ENCODE peak calls at places on chromosomes 2 and 18, in eight cellular contexts. T, E, J, Y, Z, U, N and A are unnamed samples.

GRCh38 chr2:65654496-65654895 is 222.1 kb upstream of the SPRED2 start:
- DNase-seq in T (no peak), E (no peak), J (no peak), Y (no peak), Z (no peak), U (no peak), N (no peak), A (no peak)

GRCh38 chr2:183409662-183410061 is 285.4 kb downstream of the NUP35 start:
- DNase-seq in T (no peak), E (no peak), J (no peak), Y (no peak), Z (no peak), U (peak; percentile 26), N (no peak), A (no peak)

GRCh38 chr2:216626168-216626874 is 6.9 kb upstream of the IGFBP2 start:
- DNase-seq in T (no peak), E (no peak), J (no peak), Y (no peak), Z (no peak), U (no peak), N (no peak), A (no peak)

GRCh38 chr18:28039078-28039477 is 137.9 kb downstream of the CDH2 start:
- DNase-seq in T (no peak), E (no peak), J (no peak), Y (no peak), Z (no peak), U (peak; percentile 28), N (no peak), A (no peak)

GRCh38 chr18:4870177-4870773 is 326.8 kb downstream of the AKAIN1 start:
- DNase-seq in T (no peak), E (no peak), J (no peak), Y (no peak), Z (no peak), U (peak; percentile 27), N (no peak), A (no peak)

GRCh38 chr2:55887351-55887750 is 36.2 kb downstream of the EFEMP1 start:
- DNase-seq in T (no peak), E (no peak), J (no peak), Y (no peak), Z (no peak), U (no peak), N (no peak), A (no peak)

GRCh38 chr2:189534854-189535253 is 45.7 kb downstream of the SLC40A1 start:
- DNase-seq in T (no peak), E (no peak), J (no peak), Y (no peak), Z (no peak), U (no peak), N (no peak), A (no peak)

GRCh38 chr2:216987176-216987809 is 127.4 kb upstream of the TNP1 start:
- DNase-seq in T (no peak), E (no peak), J (no peak), Y (no peak), Z (no peak), U (no peak), N (no peak), A (no peak)

GRCh38 chr18:56974141-56974540 is 172.7 kb upstream of the BOD1L2 start:
- DNase-seq in T (no peak), E (no peak), J (no peak), Y (no peak), Z (no peak), U (no peak), N (no peak), A (no peak)

GRCh38 chr2:238097988-238098853 is 1.9 kb upstream of the ESPNL start:
- DNase-seq in T (peak; percentile 65), E (peak; percentile 71), J (peak; percentile 20), Y (peak; percentile 53), Z (peak; percentile 89), U (peak; percentile 94), N (peak; percentile 90), A (peak; percentile 52)

GRCh38 chr2:237026981-237027711 is 58.5 kb upstream of the COPS8 start:
- DNase-seq in T (peak; percentile 41), E (peak; percentile 84), J (peak; percentile 14), Y (peak; percentile 83), Z (peak; percentile 71), U (peak; percentile 82), N (peak; percentile 29), A (no peak)

GRCh38 chr2:203892207-203892606 is 24.6 kb downstream of the CTLA4 start:
- DNase-seq in T (no peak), E (no peak), J (no peak), Y (no peak), Z (no peak), U (peak; percentile 48), N (no peak), A (no peak)

GRCh38 chr18:7568426-7568825 is 1.3 kb downstream of the PTPRM start:
- DNase-seq in T (no peak), E (peak; percentile 62), J (no peak), Y (peak; percentile 77), Z (peak; percentile 33), U (peak; percentile 74), N (no peak), A (no peak)

GRCh38 chr18:11587846-11588245 is 21.6 kb upstream of the SLC35G4 start:
- DNase-seq in T (no peak), E (no peak), J (no peak), Y (no peak), Z (no peak), U (no peak), N (no peak), A (no peak)

GRCh38 chr18:56869189-56869777 is 218.1 kb downstream of the WDR7 start:
- DNase-seq in T (peak; percentile 57), E (no peak), J (no peak), Y (peak; percentile 51), Z (no peak), U (peak; percentile 51), N (peak; percentile 55), A (peak; percentile 42)

GRCh38 chr2:184305105-184305504 is 293.2 kb upstream of the ZNF804A start:
- DNase-seq in T (no peak), E (no peak), J (no peak), Y (no peak), Z (no peak), U (no peak), N (no peak), A (no peak)

GRCh38 chr2:195575879-195576391 is 81.1 kb upstream of the SLC39A10 start:
- DNase-seq in T (peak; percentile 8), E (no peak), J (no peak), Y (peak; percentile 16), Z (no peak), U (peak; percentile 58), N (peak; percentile 24), A (no peak)

GRCh38 chr2:168185583-168186274 is 61.7 kb downstream of the STK39 start:
- DNase-seq in T (no peak), E (no peak), J (no peak), Y (peak; percentile 74), Z (no peak), U (peak; percentile 54), N (no peak), A (no peak)

GRCh38 chr2:38095079-38095478 is 19.1 kb upstream of the CYP1B1 start:
- DNase-seq in T (no peak), E (no peak), J (no peak), Y (no peak), Z (no peak), U (no peak), N (no peak), A (no peak)
- H3K27ac ChIP-seq in T (peak overlapping the region; percentile 95), E (no peak overlapping the region), J (no peak overlapping the region), Y (no peak overlapping the region), Z (no peak overlapping the region), U (no peak overlapping the region), N (no peak overlapping the region), A (peak overlapping the region; percentile 90)

GRCh38 chr2:130837811-130838565 is 1.3 kb downstream of the ARHGEF4 start:
- DNase-seq in T (no peak), E (no peak), J (no peak), Y (no peak), Z (no peak), U (no peak), N (no peak), A (no peak)
- H3K4me3 ChIP-seq in T (no peak overlapping the region), E (no peak overlapping the region), J (no peak overlapping the region), Y (peak overlapping the region; percentile 83), Z (no peak overlapping the region), U (no peak overlapping the region), N (peak overlapping the region; percentile 87), A (no peak overlapping the region)

GRCh38 chr18:44941519-44941918 is 260.8 kb downstream of the SETBP1 start:
- DNase-seq in T (no peak), E (no peak), J (no peak), Y (no peak), Z (no peak), U (no peak), N (no peak), A (no peak)

GRCh38 chr18:44936485-44936884 is 255.8 kb downstream of the SETBP1 start:
- DNase-seq in T (no peak), E (no peak), J (no peak), Y (no peak), Z (no peak), U (no peak), N (no peak), A (no peak)

GRCh38 chr18:44937985-44938384 is 257.3 kb downstream of the SETBP1 start:
- DNase-seq in T (no peak), E (no peak), J (no peak), Y (peak; percentile 9), Z (no peak), U (peak; percentile 74), N (no peak), A (no peak)

GRCh38 chr18:44938396-44939036 is 257.8 kb downstream of the SETBP1 start:
- DNase-seq in T (no peak), E (no peak), J (no peak), Y (peak; percentile 48), Z (peak; percentile 76), U (peak; percentile 92), N (no peak), A (no peak)

DNA sequence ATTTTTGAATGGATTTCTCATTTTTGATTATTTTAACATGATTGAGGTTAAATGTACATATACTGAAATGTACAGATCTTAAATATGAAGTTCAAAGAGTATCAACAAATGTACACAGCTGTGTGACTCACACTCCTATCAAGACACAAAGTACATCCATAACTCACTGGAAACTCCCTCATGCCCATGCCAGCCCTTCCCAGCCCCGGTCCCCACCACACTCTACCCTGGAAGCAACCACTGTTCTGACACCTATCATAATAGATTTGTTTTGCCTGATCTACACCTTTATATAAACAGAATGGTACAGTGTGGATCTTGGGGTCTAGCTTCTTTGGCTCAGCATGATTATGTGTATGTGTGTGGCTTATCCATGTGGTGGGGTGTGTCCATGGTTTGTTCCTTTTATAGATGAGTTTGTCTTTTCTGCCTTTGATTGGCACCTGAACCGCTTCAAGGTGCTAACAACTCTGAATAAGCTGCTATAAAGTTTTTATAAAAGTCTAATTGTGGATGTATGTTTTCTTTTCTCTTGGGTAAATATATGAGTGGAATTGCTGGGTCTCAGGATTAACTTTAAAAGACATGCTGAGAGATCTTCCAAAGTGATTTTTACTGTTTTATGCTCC is 258.5 kb downstream of the SETBP1 start:
- DNase-seq in T (no peak), E (no peak), J (no peak), Y (no peak), Z (peak; percentile 58), U (no peak), N (no peak), A (no peak)
- H3K27ac ChIP-seq in T (no peak overlapping the region), E (no peak overlapping the region), J (no peak overlapping the region), Y (peak overlapping the region; percentile 7), Z (no peak overlapping the region), U (peak overlapping the region; percentile 54), N (no peak overlapping the region), A (no peak overlapping the region)

GRCh38 chr2:101517753-101518152 is 42.8 kb upstream of the RFX8 start:
- DNase-seq in T (no peak), E (no peak), J (no peak), Y (no peak), Z (no peak), U (no peak), N (no peak), A (no peak)
- H3K4me3 ChIP-seq in T (no peak overlapping the region), E (no peak overlapping the region), J (no peak overlapping the region), Y (no peak overlapping the region), Z (no peak overlapping the region), U (no peak overlapping the region), N (peak overlapping the region; percentile 24), A (no peak overlapping the region)